ENCODE peak calls at places on chromosomes 16 and 17, in four cellular contexts. One of them, this sample, is unnamed.

GRCh38 chr17:52157603-52158449 is 688 bp downstream of the CA10 start:
- DNase-seq in GM23338: peak; percentile 60
- DNase-seq in Panc1: no peak
- DNase-seq in A549: no peak
- DNase-seq in this sample: no peak

GRCh38 chr17:40038882-40039513 is 15.2 kb downstream of the MED24 start:
- DNase-seq in GM23338: peak; percentile 80
- DNase-seq in Panc1: no peak
- DNase-seq in A549: peak; percentile 68
- DNase-seq in this sample: no peak

GRCh38 chr16:4694664-4695451 is 1.5 kb downstream of the NUDT16L1 start:
- DNase-seq in GM23338: no peak
- DNase-seq in Panc1: no peak
- DNase-seq in A549: no peak
- DNase-seq in this sample: no peak

GRCh38 chr17:75012320-75013076 is at the start of gene MRPL58:
- DNase-seq in GM23338: peak; percentile 97
- DNase-seq in Panc1: no peak
- DNase-seq in A549: peak; percentile 94
- DNase-seq in this sample: peak; percentile 82

GRCh38 chr16:3101841-3102470 is 2.9 kb upstream of the ZSCAN10 start:
- DNase-seq in GM23338: peak; percentile 89
- DNase-seq in Panc1: no peak
- DNase-seq in A549: no peak
- DNase-seq in this sample: peak; percentile 72

GRCh38 chr17:45171338-45172231 is 9.9 kb downstream of the HEXIM2 start:
- DNase-seq in GM23338: peak; percentile 74
- DNase-seq in Panc1: no peak
- DNase-seq in A549: peak; percentile 96
- DNase-seq in this sample: no peak

GRCh38 chr16:3643095-3643730 is 11.3 kb upstream of the DNASE1 start:
- DNase-seq in GM23338: no peak
- DNase-seq in Panc1: no peak
- DNase-seq in A549: no peak
- DNase-seq in this sample: no peak

GRCh38 chr16:9048302-9048700 is 43.1 kb upstream of the HAPSTR1 start:
- DNase-seq in GM23338: no peak
- DNase-seq in Panc1: no peak
- DNase-seq in A549: no peak
- DNase-seq in this sample: no peak

GRCh38 chr17:78563189-78564145 is 13.7 kb downstream of the DNAH17 start:
- DNase-seq in GM23338: no peak
- DNase-seq in Panc1: no peak
- DNase-seq in A549: no peak
- DNase-seq in this sample: no peak

GRCh38 chr16:15542734-15543347 is 100.1 kb downstream of the MARF1 start:
- DNase-seq in GM23338: no peak
- DNase-seq in Panc1: no peak
- DNase-seq in A549: no peak
- DNase-seq in this sample: no peak

GRCh38 chr17:47192549-47192948 is 3.5 kb upstream of the CDC27 start:
- DNase-seq in GM23338: no peak
- DNase-seq in Panc1: no peak
- DNase-seq in A549: no peak
- DNase-seq in this sample: peak; percentile 21

GRCh38 chr16:89297156-89297869 is 79.8 kb downstream of the ZNF778 start:
- DNase-seq in GM23338: peak; percentile 39
- DNase-seq in Panc1: no peak
- DNase-seq in A549: no peak
- DNase-seq in this sample: no peak

GRCh38 chr17:46785696-46786095 is 32.8 kb downstream of the WNT3 start:
- DNase-seq in GM23338: peak; percentile 59
- DNase-seq in Panc1: no peak
- DNase-seq in A549: no peak
- DNase-seq in this sample: no peak

DNA sequence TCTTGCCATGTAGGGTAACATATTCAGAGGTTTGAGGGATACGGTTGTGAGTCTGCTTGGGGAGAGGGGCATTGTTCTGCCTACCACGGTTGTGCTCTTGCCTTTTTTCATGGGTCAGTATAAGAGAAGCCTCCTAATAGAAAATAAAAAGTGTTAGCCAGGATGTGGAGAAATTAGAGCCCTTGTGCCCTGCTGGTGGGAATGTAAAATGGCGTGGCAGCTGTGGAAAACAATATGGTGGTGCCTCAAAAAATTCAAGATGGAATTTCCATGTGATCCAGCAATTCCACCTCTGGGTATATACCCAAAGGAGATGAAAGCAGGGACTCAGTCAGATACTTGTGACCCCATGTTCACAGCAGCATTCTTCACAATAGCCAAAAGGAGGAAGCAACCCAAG is 14.2 kb upstream of the LRRC75A start:
- DNase-seq in GM23338: peak; percentile 46
- DNase-seq in Panc1: no peak
- DNase-seq in A549: no peak
- DNase-seq in this sample: no peak
- TF ChIP-seq CTCF in GM23338: peak; percentile 41
- TF ChIP-seq CTCF in Panc1: peak; percentile 22
- TF ChIP-seq CTCF in A549: no peak
- TF ChIP-seq CTCF in this sample: no peak

GRCh38 chr17:15091825-15092224 is 173.3 kb downstream of the PMP22 start:
- DNase-seq in GM23338: peak; percentile 37
- DNase-seq in Panc1: no peak
- DNase-seq in A549: peak; percentile 26
- DNase-seq in this sample: no peak

GRCh38 chr17:15092261-15092660 is 172.9 kb downstream of the PMP22 start:
- DNase-seq in GM23338: no peak
- DNase-seq in Panc1: no peak
- DNase-seq in A549: no peak
- DNase-seq in this sample: no peak

GRCh38 chr17:15090533-15090932 is 174.6 kb downstream of the PMP22 start:
- DNase-seq in GM23338: no peak
- DNase-seq in Panc1: no peak
- DNase-seq in A549: no peak
- DNase-seq in this sample: no peak

GRCh38 chr17:15086776-15087175 is 178.3 kb downstream of the PMP22 start:
- DNase-seq in GM23338: peak; percentile 10
- DNase-seq in Panc1: no peak
- DNase-seq in A549: no peak
- DNase-seq in this sample: no peak

DNA sequence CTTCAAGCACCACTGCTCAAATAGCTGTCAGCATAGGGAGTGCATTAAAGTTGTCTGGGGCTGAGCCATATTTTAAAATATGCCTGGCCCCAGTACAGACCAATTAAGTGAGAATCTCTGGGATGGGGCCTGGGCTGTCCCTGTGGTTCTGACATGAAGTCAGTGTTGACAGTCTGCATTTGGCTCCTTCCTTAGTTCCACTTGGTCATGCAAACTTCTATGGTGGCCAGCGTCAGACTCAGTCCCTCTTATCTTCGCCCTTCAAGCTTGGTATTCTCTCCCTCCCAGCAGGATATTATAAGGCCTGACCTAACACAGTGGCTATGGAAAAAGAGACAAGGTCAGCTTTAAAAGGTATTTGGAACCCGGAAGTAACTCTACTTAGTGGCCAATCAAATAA is 177.2 kb downstream of the PMP22 start:
- DNase-seq in GM23338: no peak
- DNase-seq in Panc1: no peak
- DNase-seq in A549: no peak
- DNase-seq in this sample: no peak
- TF ChIP-seq REST in GM23338: no peak
- TF ChIP-seq REST in Panc1: no peak
- TF ChIP-seq REST in A549: no peak
- TF ChIP-seq REST in this sample: no peak

GRCh38 chr16:77785365-77785764 is 3.0 kb upstream of the VAT1L start:
- DNase-seq in GM23338: no peak
- DNase-seq in Panc1: no peak
- DNase-seq in A549: no peak
- DNase-seq in this sample: no peak

GRCh38 chr16:77781091-77781490 is 7.3 kb upstream of the VAT1L start:
- DNase-seq in GM23338: no peak
- DNase-seq in Panc1: no peak
- DNase-seq in A549: no peak
- DNase-seq in this sample: no peak

GRCh38 chr16:77780378-77780837 is 8.0 kb upstream of the VAT1L start:
- DNase-seq in GM23338: no peak
- DNase-seq in Panc1: peak; percentile 33
- DNase-seq in A549: peak; percentile 59
- DNase-seq in this sample: no peak

GRCh38 chr16:77784441-77785356 is 3.7 kb upstream of the VAT1L start:
- DNase-seq in GM23338: no peak
- DNase-seq in Panc1: no peak
- DNase-seq in A549: no peak
- DNase-seq in this sample: no peak

GRCh38 chr16:77782694-77783093 is 5.7 kb upstream of the VAT1L start:
- DNase-seq in GM23338: peak; percentile 28
- DNase-seq in Panc1: no peak
- DNase-seq in A549: peak; percentile 9
- DNase-seq in this sample: no peak
- TF ChIP-seq CTCF in GM23338: peak; percentile 64
- TF ChIP-seq CTCF in Panc1: peak; percentile 19
- TF ChIP-seq CTCF in A549: no peak
- TF ChIP-seq CTCF in this sample: no peak

GRCh38 chr17:27810211-27810901 is 10.0 kb upstream of the NOS2 start:
- DNase-seq in GM23338: peak; percentile 11
- DNase-seq in Panc1: no peak
- DNase-seq in A549: no peak
- DNase-seq in this sample: no peak
- TF ChIP-seq REST in GM23338: no peak
- TF ChIP-seq REST in Panc1: no peak
- TF ChIP-seq REST in A549: no peak
- TF ChIP-seq REST in this sample: no peak

DNA sequence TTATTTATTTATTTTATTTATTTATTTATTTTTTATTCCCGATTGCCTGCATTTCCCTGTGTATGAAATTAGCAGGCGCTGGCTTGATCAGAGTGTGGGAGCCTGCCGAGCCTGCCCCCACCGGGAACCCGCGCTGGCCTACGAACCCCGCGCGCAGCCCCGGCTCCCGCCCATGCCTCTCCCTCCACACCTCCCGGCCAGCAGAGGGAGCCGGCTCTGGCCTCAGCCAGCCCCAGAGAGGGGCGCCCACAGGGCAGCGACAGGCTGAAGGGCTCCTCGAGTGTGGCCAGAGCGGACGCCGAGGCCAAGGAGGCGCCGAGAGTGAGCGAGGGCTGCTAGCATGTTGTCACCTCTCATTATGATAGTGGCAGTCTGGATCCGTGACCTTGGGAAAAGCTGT is 13.0 kb upstream of the RBL2 start:
- DNase-seq in GM23338: peak; percentile 29
- DNase-seq in Panc1: no peak
- DNase-seq in A549: no peak
- DNase-seq in this sample: no peak
- TF ChIP-seq CTCF in GM23338: peak; percentile 35
- TF ChIP-seq CTCF in Panc1: no peak
- TF ChIP-seq CTCF in A549: no peak
- TF ChIP-seq CTCF in this sample: no peak

GRCh38 chr16:30949655-30950515 is 1.0 kb downstream of the ORAI3 start:
- DNase-seq in GM23338: peak; percentile 76
- DNase-seq in Panc1: no peak
- DNase-seq in A549: peak; percentile 84
- DNase-seq in this sample: peak; percentile 93
- TF ChIP-seq REST in GM23338: no peak
- TF ChIP-seq REST in Panc1: no peak
- TF ChIP-seq REST in A549: no peak
- TF ChIP-seq REST in this sample: no peak

This sample was measured in HL-60.